ENCODE peak calls at places on chromosomes 6 and 20, in six cellular contexts. R is heart right ventricle, Z is AG04449, S is coronary artery, H is mucosa of descending colon, D is left ventricle myocardium inferior. E is an unnamed sample.
A peak's percentile ranks its signal among the peaks of the same experiment; 100 is the strongest.

GRCh38 chr6:47492355-47492754 is 14.8 kb downstream of the CD2AP start:
- DNase-seq in R (no peak), S (no peak), Z (no peak), D (no peak), H (no peak), E (no peak)

GRCh38 chr20:21074605-21075336 is 31.4 kb downstream of the LINC00237 start:
- DNase-seq in Z (no peak), R (no peak), D (no peak), S (no peak), H (no peak), E (no peak)

GRCh38 chr6:149264629-149265028 is 52.9 kb upstream of the TAB2 start:
- DNase-seq in D (no peak), S (no peak), H (no peak), Z (no peak), R (no peak), E (no peak)

GRCh38 chr6:142700676-142701185 is 244.2 kb downstream of the HIVEP2 start:
- DNase-seq in D (no peak), Z (no peak), S (no peak), H (no peak), R (no peak), E (no peak)

GRCh38 chr6:142207265-142207877 is 60.3 kb downstream of the VTA1 start:
- DNase-seq in D (peak; percentile 16), Z (no peak), S (no peak), H (no peak), R (no peak), E (peak; percentile 3)

GRCh38 chr20:31670371-31671228 is 32.9 kb downstream of the COX4I2 start:
- DNase-seq in R (peak; percentile 72), D (peak; percentile 78), Z (no peak), S (peak; percentile 90), H (peak; percentile 63), E (peak; percentile 30)

GRCh38 chr6:141675957-141676356 is 456.8 kb upstream of the GJE1 start:
- DNase-seq in Z (no peak), S (no peak), D (no peak), H (no peak), R (no peak), E (peak; percentile 11)

GRCh38 chr6:34145161-34146020 is 496 bp downstream of the GRM4 start:
- DNase-seq in R (no peak), H (peak; percentile 48), D (no peak), Z (no peak), S (no peak), E (no peak)

GRCh38 chr20:34350095-34350494 is 13.0 kb upstream of the ITCH start:
- DNase-seq in S (no peak), D (no peak), R (no peak), Z (no peak), H (no peak), E (no peak)

GRCh38 chr6:137233561-137234504 is 14.6 kb upstream of the IFNGR1 start:
- DNase-seq in Z (peak; percentile 72), H (no peak), S (no peak), D (no peak), R (peak; percentile 22), E (no peak)

GRCh38 chr20:48295445-48295903 is 510.2 kb upstream of the SULF2 start:
- DNase-seq in D (no peak), S (no peak), H (no peak), R (no peak), Z (peak; percentile 81), E (peak; percentile 90)

GRCh38 chr6:79138146-79138545 is 60.1 kb upstream of the PHIP start:
- DNase-seq in R (no peak), S (no peak), D (no peak), H (no peak), Z (no peak), E (no peak)

GRCh38 chr6:8574311-8574710 is 139.0 kb upstream of the SLC35B3 start:
- DNase-seq in Z (no peak), R (no peak), S (no peak), D (no peak), H (no peak), E (no peak)

GRCh38 chr6:17283074-17283473 is 1.9 kb downstream of the RBM24 start:
- DNase-seq in H (no peak), S (no peak), Z (no peak), R (no peak), D (no peak), E (no peak)

GRCh38 chr20:57237006-57237953 is 29.2 kb downstream of the BMP7 start:
- DNase-seq in D (no peak), H (no peak), R (no peak), Z (no peak), S (no peak), E (no peak)

GRCh38 chr20:40767530-40767924 is 78.5 kb upstream of the MAFB start:
- DNase-seq in R (no peak), Z (no peak), D (no peak), H (no peak), S (peak; percentile 62), E (no peak)

GRCh38 chr6:111732390-111732789 is 126.7 kb upstream of the TRAF3IP2 start:
- DNase-seq in H (no peak), D (no peak), Z (no peak), S (no peak), R (no peak), E (no peak)

GRCh38 chr6:70592391-70593117 is 25.8 kb downstream of the SDHAF4 start:
- DNase-seq in D (no peak), R (no peak), S (no peak), H (no peak), Z (no peak), E (no peak)

GRCh38 chr6:10146723-10147451 is 268.0 kb downstream of the TFAP2A start:
- DNase-seq in Z (no peak), R (no peak), S (no peak), H (no peak), D (no peak), E (no peak)

GRCh38 chr6:17904491-17905120 is 82.8 kb downstream of the KIF13A start:
- DNase-seq in H (no peak), D (no peak), Z (no peak), R (no peak), S (no peak), E (no peak)

GRCh38 chr6:47371875-47372255 is 62.2 kb upstream of the TNFRSF21 start:
- DNase-seq in H (no peak), D (no peak), Z (no peak), R (no peak), S (no peak), E (no peak)

GRCh38 chr6:36515844-36516243 is 31.4 kb downstream of the STK38 start:
- DNase-seq in S (no peak), Z (no peak), R (no peak), H (no peak), D (no peak), E (no peak)

GRCh38 chr20:33719277-33719988 is 677 bp downstream of the PXMP4 start:
- DNase-seq in S (no peak), D (no peak), R (no peak), Z (no peak), H (no peak), E (no peak)

GRCh38 chr20:38305541-38305940 is 1.6 kb downstream of the BPI start:
- DNase-seq in R (no peak), D (no peak), S (no peak), H (no peak), Z (no peak), E (no peak)

GRCh38 chr6:132934496-132934895 is 120.1 kb downstream of the RPS12 start:
- DNase-seq in Z (no peak), R (no peak), S (no peak), D (no peak), H (no peak), E (no peak)

GRCh38 chr20:17786221-17786718 is 86.5 kb downstream of the BANF2 start:
- DNase-seq in D (peak; percentile 33), H (no peak), Z (no peak), S (no peak), R (no peak), E (no peak)

GRCh38 chr20:50844430-50845100 is 49.7 kb downstream of the BCAS4 start:
- DNase-seq in S (no peak), R (no peak), D (no peak), H (no peak), Z (peak; percentile 34), E (peak; percentile 80)
- TF ChIP-seq CTCF in S (no peak), R (no peak), D (no peak), H (no peak), Z (no peak), E (no peak)

DNA sequence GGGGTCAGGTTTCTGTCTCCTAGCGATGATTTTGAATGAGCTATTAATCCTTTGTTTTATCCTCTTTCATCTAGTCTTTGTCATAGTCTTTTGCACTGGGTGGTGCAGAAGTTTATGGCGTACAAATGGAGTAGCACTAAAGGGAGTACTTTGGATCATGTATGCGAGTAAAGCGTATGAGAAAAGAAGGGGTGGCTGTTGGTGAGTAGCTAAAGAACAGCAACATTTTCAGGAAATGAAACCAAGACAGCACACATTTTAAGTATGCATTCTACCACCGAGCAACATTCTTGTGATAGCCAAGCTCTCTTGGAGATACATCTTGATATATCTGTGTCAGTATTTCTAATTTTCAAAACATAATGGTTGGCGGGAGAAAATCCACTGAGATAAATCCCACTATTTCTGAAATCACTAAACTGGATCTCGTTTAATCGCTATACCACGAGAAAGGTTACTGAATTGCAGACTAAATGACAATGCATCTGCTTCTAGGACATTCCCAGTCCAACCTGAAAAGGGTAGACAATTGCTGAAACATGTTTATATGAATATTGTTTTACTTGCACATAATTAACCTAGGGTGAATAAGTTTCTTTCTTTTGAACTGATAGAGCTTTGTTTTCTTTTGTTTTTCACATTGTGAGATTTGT is 196.1 kb downstream of the TRIM27 start:
- DNase-seq in R (no peak), S (no peak), D (no peak), Z (no peak), H (no peak), E (no peak)
- H3K4me3 ChIP-seq in R (no peak overlapping the region), S (no peak overlapping the region), D (no peak overlapping the region), Z (no peak overlapping the region), H (no peak overlapping the region), E (no peak overlapping the region)

GRCh38 chr6:42199106-42199981 is 4.6 kb upstream of the GUCA1B start:
- DNase-seq in S (no peak), D (no peak), H (no peak), Z (no peak), R (no peak), E (no peak)
- TF ChIP-seq CTCF in S (no peak), D (no peak), H (no peak), Z (no peak), R (no peak), E (no peak)

GRCh38 chr20:22459754-22460153 is 124.6 kb downstream of the FOXA2 start:
- DNase-seq in D (no peak), Z (no peak), R (no peak), S (no peak), H (no peak), E (no peak)

GRCh38 chr20:22464312-22465003 is 119.9 kb downstream of the FOXA2 start:
- DNase-seq in S (no peak), R (no peak), H (no peak), D (no peak), Z (no peak), E (no peak)

GRCh38 chr20:22462975-22463914 is 121.1 kb downstream of the FOXA2 start:
- DNase-seq in D (no peak), Z (no peak), R (no peak), H (no peak), S (no peak), E (no peak)

GRCh38 chr20:22460231-22460630 is 124.1 kb downstream of the FOXA2 start:
- DNase-seq in H (no peak), D (no peak), Z (no peak), R (no peak), S (no peak), E (no peak)

GRCh38 chr20:22460803-22461202 is 123.6 kb downstream of the FOXA2 start:
- DNase-seq in Z (no peak), D (no peak), H (no peak), R (no peak), S (no peak), E (no peak)
- H3K4me3 ChIP-seq in Z (no peak overlapping the region), D (no peak overlapping the region), H (no peak overlapping the region), R (no peak overlapping the region), S (no peak overlapping the region), E (no peak overlapping the region)

E was measured in retinal pigment epithelial cell.